ENCODE peak calls at places on chromosomes 6 and 20, in eight cellular contexts. One of them, this sample, is unnamed.

GRCh38 chr6:125014157-125014957 is 52.1 kb downstream of the RNF217 start:
- DNase-seq in heart left ventricle: no peak
- DNase-seq in endothelial cell: no peak
- DNase-seq in psoas muscle: no peak
- DNase-seq in WTC11: no peak
- DNase-seq in AG09309: peak; percentile 52
- DNase-seq in uterus: no peak
- DNase-seq in cardiac muscle cell: peak; percentile 86
- DNase-seq in this sample: no peak

GRCh38 chr20:770691-771090 is 2.4 kb upstream of the SLC52A3 start:
- DNase-seq in AG09309: no peak
- DNase-seq in heart left ventricle: no peak
- DNase-seq in uterus: no peak
- DNase-seq in WTC11: no peak
- DNase-seq in psoas muscle: no peak
- DNase-seq in endothelial cell: no peak
- DNase-seq in cardiac muscle cell: no peak
- DNase-seq in this sample: no peak

GRCh38 chr6:34143884-34144580 is 1.9 kb downstream of the GRM4 start:
- DNase-seq in uterus: no peak
- DNase-seq in WTC11: peak; percentile 87
- DNase-seq in endothelial cell: peak; percentile 79
- DNase-seq in heart left ventricle: no peak
- DNase-seq in AG09309: no peak
- DNase-seq in psoas muscle: no peak
- DNase-seq in cardiac muscle cell: peak; percentile 5
- DNase-seq in this sample: peak; percentile 19

GRCh38 chr20:62717933-62718332 is 9.3 kb downstream of the NTSR1 start:
- DNase-seq in uterus: no peak
- DNase-seq in heart left ventricle: no peak
- DNase-seq in AG09309: no peak
- DNase-seq in WTC11: no peak
- DNase-seq in endothelial cell: no peak
- DNase-seq in psoas muscle: no peak
- DNase-seq in cardiac muscle cell: no peak
- DNase-seq in this sample: no peak

GRCh38 chr20:51715028-51715872 is 52.9 kb downstream of the ATP9A start:
- DNase-seq in psoas muscle: no peak
- DNase-seq in uterus: no peak
- DNase-seq in endothelial cell: no peak
- DNase-seq in WTC11: no peak
- DNase-seq in cardiac muscle cell: no peak
- DNase-seq in AG09309: no peak
- DNase-seq in heart left ventricle: no peak
- DNase-seq in this sample: no peak

GRCh38 chr20:20407891-20408805 is 40.2 kb downstream of the INSM1 start:
- DNase-seq in endothelial cell: no peak
- DNase-seq in AG09309: no peak
- DNase-seq in WTC11: no peak
- DNase-seq in psoas muscle: no peak
- DNase-seq in cardiac muscle cell: peak; percentile 3
- DNase-seq in heart left ventricle: no peak
- DNase-seq in uterus: no peak
- DNase-seq in this sample: no peak

GRCh38 chr6:113971786-113972185 is 838 bp upstream of the HDAC2 start:
- DNase-seq in heart left ventricle: no peak
- DNase-seq in psoas muscle: no peak
- DNase-seq in endothelial cell: no peak
- DNase-seq in WTC11: no peak
- DNase-seq in AG09309: no peak
- DNase-seq in cardiac muscle cell: peak; percentile 40
- DNase-seq in uterus: no peak
- DNase-seq in this sample: no peak

GRCh38 chr20:6654490-6655247 is 112.8 kb upstream of the BMP2 start:
- DNase-seq in cardiac muscle cell: no peak
- DNase-seq in AG09309: no peak
- DNase-seq in endothelial cell: no peak
- DNase-seq in uterus: no peak
- DNase-seq in WTC11: no peak
- DNase-seq in heart left ventricle: no peak
- DNase-seq in psoas muscle: no peak
- DNase-seq in this sample: no peak

GRCh38 chr6:170208171-170208601 is 82.7 kb downstream of the DLL1 start:
- DNase-seq in endothelial cell: peak; percentile 0
- DNase-seq in AG09309: no peak
- DNase-seq in WTC11: no peak
- DNase-seq in heart left ventricle: no peak
- DNase-seq in uterus: no peak
- DNase-seq in psoas muscle: no peak
- DNase-seq in cardiac muscle cell: no peak
- DNase-seq in this sample: no peak

GRCh38 chr6:152874846-152875568 is 107.8 kb downstream of the FBXO5 start:
- DNase-seq in psoas muscle: no peak
- DNase-seq in AG09309: no peak
- DNase-seq in WTC11: no peak
- DNase-seq in uterus: no peak
- DNase-seq in endothelial cell: no peak
- DNase-seq in heart left ventricle: no peak
- DNase-seq in cardiac muscle cell: no peak
- DNase-seq in this sample: no peak

GRCh38 chr20:44990425-44990824 is 24.1 kb downstream of the STK4 start:
- DNase-seq in uterus: no peak
- DNase-seq in heart left ventricle: no peak
- DNase-seq in cardiac muscle cell: peak; percentile 45
- DNase-seq in endothelial cell: no peak
- DNase-seq in AG09309: no peak
- DNase-seq in psoas muscle: no peak
- DNase-seq in WTC11: no peak
- DNase-seq in this sample: no peak

GRCh38 chr6:81894788-81895221 is 142.3 kb upstream of the TENT5A start:
- DNase-seq in uterus: no peak
- DNase-seq in AG09309: no peak
- DNase-seq in cardiac muscle cell: peak; percentile 22
- DNase-seq in heart left ventricle: peak; percentile 85
- DNase-seq in endothelial cell: no peak
- DNase-seq in psoas muscle: no peak
- DNase-seq in WTC11: no peak
- DNase-seq in this sample: no peak

GRCh38 chr20:36836591-36837329 is 39.2 kb upstream of the TLDC2 start:
- DNase-seq in cardiac muscle cell: peak; percentile 65
- DNase-seq in heart left ventricle: peak; percentile 66
- DNase-seq in uterus: peak; percentile 60
- DNase-seq in psoas muscle: peak; percentile 55
- DNase-seq in WTC11: peak; percentile 90
- DNase-seq in AG09309: no peak
- DNase-seq in endothelial cell: peak; percentile 77
- DNase-seq in this sample: no peak

GRCh38 chr6:13278184-13278583 is 50.2 kb downstream of the TBC1D7 start:
- DNase-seq in AG09309: no peak
- DNase-seq in cardiac muscle cell: no peak
- DNase-seq in heart left ventricle: no peak
- DNase-seq in WTC11: peak; percentile 62
- DNase-seq in psoas muscle: no peak
- DNase-seq in endothelial cell: peak; percentile 46
- DNase-seq in uterus: no peak
- DNase-seq in this sample: no peak
- TF ChIP-seq CTCF in AG09309: no peak
- TF ChIP-seq CTCF in cardiac muscle cell: peak; percentile 16
- TF ChIP-seq CTCF in heart left ventricle: no peak
- TF ChIP-seq CTCF in WTC11: peak; percentile 20
- TF ChIP-seq CTCF in psoas muscle: no peak
- TF ChIP-seq CTCF in endothelial cell: no peak
- TF ChIP-seq CTCF in uterus: no peak
- TF ChIP-seq CTCF in this sample: no peak

GRCh38 chr6:41531591-41532582 is 14.3 kb upstream of the FOXP4 start:
- DNase-seq in uterus: peak; percentile 59
- DNase-seq in endothelial cell: no peak
- DNase-seq in psoas muscle: no peak
- DNase-seq in AG09309: peak; percentile 53
- DNase-seq in WTC11: no peak
- DNase-seq in cardiac muscle cell: peak; percentile 44
- DNase-seq in heart left ventricle: no peak
- DNase-seq in this sample: peak; percentile 29
- TF ChIP-seq CTCF in uterus: no peak
- TF ChIP-seq CTCF in endothelial cell: no peak
- TF ChIP-seq CTCF in psoas muscle: no peak
- TF ChIP-seq CTCF in AG09309: no peak
- TF ChIP-seq CTCF in WTC11: no peak
- TF ChIP-seq CTCF in cardiac muscle cell: no peak
- TF ChIP-seq CTCF in heart left ventricle: no peak
- TF ChIP-seq CTCF in this sample: no peak

GRCh38 chr6:163036251-163036650 is 308.5 kb downstream of the PACRG start:
- DNase-seq in endothelial cell: no peak
- DNase-seq in WTC11: no peak
- DNase-seq in cardiac muscle cell: no peak
- DNase-seq in psoas muscle: no peak
- DNase-seq in heart left ventricle: no peak
- DNase-seq in AG09309: no peak
- DNase-seq in uterus: no peak
- DNase-seq in this sample: no peak

GRCh38 chr6:163030980-163031379 is 303.2 kb downstream of the PACRG start:
- DNase-seq in cardiac muscle cell: no peak
- DNase-seq in uterus: no peak
- DNase-seq in AG09309: no peak
- DNase-seq in heart left ventricle: no peak
- DNase-seq in psoas muscle: no peak
- DNase-seq in WTC11: no peak
- DNase-seq in endothelial cell: no peak
- DNase-seq in this sample: no peak

GRCh38 chr6:163031931-163032330 is 304.2 kb downstream of the PACRG start:
- DNase-seq in WTC11: no peak
- DNase-seq in heart left ventricle: no peak
- DNase-seq in uterus: no peak
- DNase-seq in psoas muscle: no peak
- DNase-seq in AG09309: no peak
- DNase-seq in endothelial cell: no peak
- DNase-seq in cardiac muscle cell: no peak
- DNase-seq in this sample: no peak
- TF ChIP-seq CTCF in WTC11: no peak
- TF ChIP-seq CTCF in heart left ventricle: no peak
- TF ChIP-seq CTCF in uterus: no peak
- TF ChIP-seq CTCF in psoas muscle: no peak
- TF ChIP-seq CTCF in AG09309: no peak
- TF ChIP-seq CTCF in endothelial cell: no peak
- TF ChIP-seq CTCF in cardiac muscle cell: no peak
- TF ChIP-seq CTCF in this sample: no peak

DNA sequence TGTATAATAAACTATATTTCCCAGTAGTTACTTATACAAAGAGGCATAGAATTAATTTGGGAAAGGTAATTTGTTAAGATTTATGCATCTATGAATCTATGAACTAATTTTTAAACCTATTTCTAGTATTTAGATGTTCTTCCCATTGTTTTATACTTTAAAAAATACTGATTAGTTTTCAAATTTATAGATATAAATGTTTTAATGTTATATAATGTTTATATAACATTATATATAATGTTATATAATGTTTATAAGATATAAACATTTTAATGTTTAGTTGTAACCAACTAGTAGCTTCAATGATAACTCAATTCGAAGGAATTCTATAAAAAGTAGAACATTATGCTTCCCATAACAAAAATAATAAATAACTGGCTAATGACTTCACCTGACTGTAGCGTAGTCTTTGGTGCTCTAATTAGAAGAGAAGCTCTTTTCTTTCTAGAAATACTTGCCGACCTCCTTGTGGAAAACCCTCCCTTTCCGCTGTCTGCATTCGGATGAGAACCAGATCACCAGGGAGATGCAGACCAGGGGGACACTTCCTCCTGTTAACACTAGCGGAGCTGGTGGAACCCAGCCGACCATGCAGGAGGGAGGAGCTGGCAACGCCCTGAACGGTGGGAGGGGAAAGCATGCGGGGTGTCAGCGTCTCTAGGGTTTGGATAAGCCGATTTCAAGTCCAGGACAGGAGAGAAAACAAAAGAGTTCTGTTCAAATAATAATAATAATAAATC is 158.4 kb downstream of the OR2B2 start:
- DNase-seq in psoas muscle: peak; percentile 56
- DNase-seq in uterus: peak; percentile 71
- DNase-seq in cardiac muscle cell: peak; percentile 91
- DNase-seq in WTC11: peak; percentile 82
- DNase-seq in endothelial cell: peak; percentile 69
- DNase-seq in heart left ventricle: peak; percentile 56
- DNase-seq in AG09309: peak; percentile 13
- DNase-seq in this sample: peak; percentile 57
- TF ChIP-seq CTCF in psoas muscle: no peak
- TF ChIP-seq CTCF in uterus: no peak
- TF ChIP-seq CTCF in cardiac muscle cell: peak; percentile 9
- TF ChIP-seq CTCF in WTC11: no peak
- TF ChIP-seq CTCF in endothelial cell: no peak
- TF ChIP-seq CTCF in heart left ventricle: no peak
- TF ChIP-seq CTCF in AG09309: peak; percentile 22
- TF ChIP-seq CTCF in this sample: no peak

DNA sequence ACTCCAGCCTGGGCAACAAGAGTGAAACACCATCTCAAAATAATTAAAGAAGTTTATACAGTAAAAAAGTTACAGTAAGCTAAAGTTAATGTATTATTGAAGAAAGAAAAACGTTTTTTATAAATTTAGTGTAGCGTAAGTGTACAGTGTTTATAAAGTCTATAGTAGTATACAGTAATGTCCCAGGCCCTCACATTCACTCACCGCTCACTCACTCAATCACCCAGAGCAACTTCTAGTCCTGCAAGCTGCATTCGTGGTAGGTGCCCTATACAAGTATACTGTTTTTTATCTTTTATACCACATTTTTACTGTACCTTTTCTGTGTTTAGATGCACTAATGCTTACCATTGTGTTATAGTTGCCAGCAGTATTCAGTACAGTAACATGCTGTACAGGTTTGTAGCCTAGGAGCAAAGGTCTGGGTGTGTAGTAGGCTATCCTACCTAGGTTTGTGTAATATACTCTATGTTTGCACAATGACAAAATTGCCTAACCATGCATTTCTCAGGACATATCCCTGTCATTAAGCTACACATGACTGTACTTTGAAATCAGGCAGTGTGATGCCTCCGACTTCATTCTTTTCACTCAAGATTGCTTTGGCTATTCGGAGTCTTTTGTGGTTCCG is 16.7 kb downstream of the MGME1 start:
- DNase-seq in heart left ventricle: no peak
- DNase-seq in AG09309: no peak
- DNase-seq in WTC11: no peak
- DNase-seq in cardiac muscle cell: no peak
- DNase-seq in endothelial cell: no peak
- DNase-seq in uterus: no peak
- DNase-seq in psoas muscle: no peak
- DNase-seq in this sample: no peak
- TF ChIP-seq CTCF in heart left ventricle: no peak
- TF ChIP-seq CTCF in AG09309: no peak
- TF ChIP-seq CTCF in WTC11: no peak
- TF ChIP-seq CTCF in cardiac muscle cell: no peak
- TF ChIP-seq CTCF in endothelial cell: no peak
- TF ChIP-seq CTCF in uterus: no peak
- TF ChIP-seq CTCF in psoas muscle: no peak
- TF ChIP-seq CTCF in this sample: no peak